ENCODE peak calls at places on chromosomes 6 and 20, in five cellular contexts. J, M, Y, W and Q are unnamed samples.

GRCh38 chr6:149961728-149962425 is 1.9 kb upstream of the ULBP1 start:
- DNase-seq in J (peak), M (peak), Y (peak), W (no peak), Q (no peak)

GRCh38 chr6:254011-254410 is 38.3 kb upstream of the DUSP22 start:
- DNase-seq in J (no peak), M (no peak), Y (no peak), W (no peak), Q (no peak)

GRCh38 chr20:50682065-50682464 is 9.3 kb downstream of the RIPOR3 start:
- DNase-seq in J (no peak), M (no peak), Y (no peak), W (no peak), Q (no peak)

GRCh38 chr6:148629197-148629909 is 117.5 kb upstream of the UST start:
- DNase-seq in J (no peak), M (no peak), Y (no peak), W (no peak), Q (no peak)

GRCh38 chr6:79650943-79651342 is 19.8 kb downstream of the SH3BGRL2 start:
- DNase-seq in J (no peak), M (no peak), Y (no peak), W (no peak), Q (no peak)

GRCh38 chr6:165060636-165061190 is 248.7 kb downstream of the C6orf118 start:
- DNase-seq in J (no peak), M (no peak), Y (no peak), W (no peak), Q (no peak)

GRCh38 chr6:159979136-159979874 is 10.4 kb downstream of the IGF2R start:
- DNase-seq in J (no peak), M (peak), Y (no peak), W (peak), Q (peak)

GRCh38 chr6:132354517-132355167 is 46.6 kb downstream of the MOXD1 start:
- DNase-seq in J (no peak), M (no peak), Y (no peak), W (peak), Q (no peak)

GRCh38 chr6:111503660-111504059 is 20.6 kb upstream of the REV3L start:
- DNase-seq in J (no peak), M (no peak), Y (no peak), W (no peak), Q (peak)

GRCh38 chr20:24782801-24783630 is 166.1 kb upstream of the CST7 start:
- DNase-seq in J (no peak), M (peak), Y (no peak), W (no peak), Q (peak)

GRCh38 chr6:112877134-112878100 is 530.3 kb downstream of the RFPL4B start:
- DNase-seq in J (no peak), M (no peak), Y (no peak), W (no peak), Q (no peak)

GRCh38 chr6:75486850-75487568 is 6.6 kb downstream of the FILIP1 start:
- DNase-seq in J (no peak), M (no peak), Y (no peak), W (no peak), Q (no peak)

GRCh38 chr6:152462716-152463115 is 174.4 kb downstream of the SYNE1 start:
- DNase-seq in J (no peak), M (no peak), Y (no peak), W (no peak), Q (no peak)

GRCh38 chr6:140879861-140880260 is 1252.9 kb upstream of the GJE1 start:
- DNase-seq in J (no peak), M (no peak), Y (no peak), W (no peak), Q (no peak)

GRCh38 chr6:11430036-11430435 is 107.5 kb upstream of the TMEM170B start:
- DNase-seq in J (no peak), M (no peak), Y (no peak), W (no peak), Q (no peak)

DNA sequence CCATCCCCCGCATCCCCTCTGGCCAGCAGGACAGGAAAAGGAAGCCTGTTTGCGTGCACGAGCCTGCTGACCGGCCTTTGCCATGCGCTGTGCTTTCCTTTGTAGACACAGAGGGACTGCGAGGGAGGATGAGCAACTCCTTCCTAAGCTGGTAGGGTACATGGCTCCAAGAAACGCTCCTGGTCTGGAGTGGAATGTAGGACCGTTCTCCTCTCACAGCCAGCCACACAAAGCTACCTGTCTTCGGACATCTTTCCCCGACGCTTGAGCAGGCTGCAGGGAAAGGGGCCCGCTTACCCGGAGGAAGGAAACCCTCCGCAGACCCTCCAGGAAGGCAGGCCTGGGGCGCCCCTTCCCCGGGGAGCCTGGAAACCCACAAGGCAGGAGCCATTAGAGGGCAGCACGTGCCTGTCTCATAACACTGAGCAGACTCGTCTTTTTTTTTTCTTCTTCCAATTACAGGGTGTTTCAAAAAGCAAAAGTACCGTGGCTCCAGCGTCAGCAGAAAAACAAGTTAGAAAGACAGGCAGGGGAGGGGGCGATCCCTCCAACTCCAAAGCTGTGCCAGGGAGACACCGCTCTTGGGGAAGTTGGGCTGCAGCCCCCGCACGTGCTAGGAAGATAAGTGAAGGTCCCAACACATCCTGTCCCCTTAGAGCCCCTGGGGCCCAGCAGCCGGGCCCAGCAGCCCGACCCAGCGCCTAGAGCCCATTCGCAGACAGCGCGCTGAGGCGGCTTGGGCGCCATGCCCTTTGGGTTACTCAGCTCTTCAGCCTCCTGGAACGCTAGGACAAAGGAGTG is 136.0 kb downstream of the LY86 start:
- DNase-seq in J (peak), M (peak), Y (peak), W (no peak), Q (peak)
- TF ChIP-seq CHD2 in J (peak), M (no peak), Y (no peak), W (peak), Q (no peak)

GRCh38 chr6:84166395-84166794 is 61.0 kb downstream of the CEP162 start:
- DNase-seq in J (no peak), M (no peak), Y (no peak), W (no peak), Q (no peak)
- TF ChIP-seq KDM1A in J (no peak), M (no peak), Y (no peak), W (no peak), Q (no peak)

GRCh38 chr6:43951063-43951755 is 176.0 kb downstream of the MRPL14 start:
- DNase-seq in J (peak), M (peak), Y (no peak), W (no peak), Q (peak)
- TF ChIP-seq CHD2 in J (no peak), M (no peak), Y (no peak), W (no peak), Q (no peak)

DNA sequence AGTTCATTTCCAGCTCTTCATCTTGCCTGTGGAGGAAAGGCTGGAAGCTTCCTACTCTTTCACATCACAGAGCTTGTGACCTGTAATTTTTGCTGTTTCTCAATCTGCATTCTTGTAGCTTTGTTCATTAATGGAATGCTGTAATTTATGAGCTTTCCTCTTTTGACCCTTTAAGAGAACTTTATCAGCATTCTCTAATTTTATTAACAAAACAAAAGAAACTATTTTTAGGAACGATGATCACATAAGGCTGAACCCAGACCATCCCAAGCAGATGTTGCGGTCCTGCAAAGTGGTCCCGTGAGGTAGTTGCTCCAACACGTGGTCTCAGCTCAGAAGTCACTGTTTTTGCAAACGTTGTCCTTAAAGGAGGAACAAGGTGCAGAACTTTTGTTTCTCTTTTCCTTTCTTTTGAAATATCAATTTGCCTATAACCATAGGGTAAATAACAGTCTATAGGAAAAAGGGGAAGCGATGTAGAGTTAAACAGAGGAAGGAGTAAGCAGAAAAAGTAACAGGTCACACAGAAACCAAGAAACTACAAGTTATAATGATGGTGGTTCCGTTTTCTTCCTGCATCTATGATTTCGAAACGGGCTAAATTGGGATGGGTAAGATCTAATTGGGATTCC is 121.3 kb upstream of the PHACTR1 start:
- DNase-seq in J (no peak), M (no peak), Y (no peak), W (no peak), Q (no peak)
- TF ChIP-seq KDM1A in J (no peak), M (no peak), Y (no peak), W (no peak), Q (no peak)

GRCh38 chr6:26300828-26301227 is 64.2 kb upstream of the BTN3A2 start:
- DNase-seq in J (no peak), M (no peak), Y (no peak), W (no peak), Q (no peak)

GRCh38 chr6:26301638-26302037 is 63.4 kb upstream of the BTN3A2 start:
- DNase-seq in J (no peak), M (no peak), Y (no peak), W (no peak), Q (no peak)

GRCh38 chr6:26300043-26300331 is 65.0 kb upstream of the BTN3A2 start:
- DNase-seq in J (no peak), M (no peak), Y (no peak), W (no peak), Q (no peak)

GRCh38 chr6:26299286-26300042 is 65.5 kb upstream of the BTN3A2 start:
- DNase-seq in J (peak), M (peak), Y (no peak), W (no peak), Q (no peak)

DNA sequence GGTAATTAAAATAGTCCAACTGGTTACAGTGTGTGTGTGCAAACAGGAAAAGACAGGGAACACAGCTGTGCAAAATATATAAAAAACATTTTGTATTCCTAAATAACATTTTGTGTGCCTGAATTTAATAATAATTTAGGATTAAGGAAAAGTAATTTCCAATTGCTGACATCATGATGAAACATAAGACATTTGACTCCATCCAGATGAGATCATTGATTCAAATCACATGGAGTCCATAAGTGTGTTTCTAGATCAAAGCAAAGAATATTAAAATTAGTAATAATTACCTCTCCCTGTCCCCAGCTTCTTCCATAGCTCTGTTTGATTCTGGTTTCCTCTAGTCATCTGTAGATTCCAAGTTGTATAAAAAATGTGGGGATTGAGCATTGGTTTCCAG is 64.6 kb upstream of the BTN3A2 start:
- DNase-seq in J (no peak), M (no peak), Y (no peak), W (no peak), Q (no peak)
- TF ChIP-seq CHD2 in J (no peak), M (no peak), Y (no peak), W (no peak), Q (no peak)

GRCh38 chr20:11281768-11282167 is 608.0 kb upstream of the JAG1 start:
- DNase-seq in J (no peak), M (no peak), Y (no peak), W (no peak), Q (no peak)

GRCh38 chr20:11275740-11276139 is 601.9 kb upstream of the JAG1 start:
- DNase-seq in J (no peak), M (no peak), Y (no peak), W (no peak), Q (no peak)

GRCh38 chr20:11281240-11281639 is 607.4 kb upstream of the JAG1 start:
- DNase-seq in J (no peak), M (no peak), Y (no peak), W (no peak), Q (no peak)

GRCh38 chr20:11277170-11277569 is 603.4 kb upstream of the JAG1 start:
- DNase-seq in J (no peak), M (no peak), Y (no peak), W (no peak), Q (no peak)

GRCh38 chr20:11278461-11278860 is 604.7 kb upstream of the JAG1 start:
- DNase-seq in J (no peak), M (no peak), Y (no peak), W (no peak), Q (no peak)
- TF ChIP-seq KDM1A in J (no peak), M (no peak), Y (no peak), W (no peak), Q (no peak)

GRCh38 chr6:3237761-3238662 is 10.6 kb upstream of the TUBB2B start:
- DNase-seq in J (no peak), M (peak), Y (no peak), W (no peak), Q (no peak)

GRCh38 chr6:3235969-3236368 is 8.5 kb upstream of the TUBB2B start:
- DNase-seq in J (no peak), M (no peak), Y (no peak), W (no peak), Q (no peak)

GRCh38 chr6:3232017-3232838 is 4.8 kb upstream of the TUBB2B start:
- DNase-seq in J (peak), M (no peak), Y (no peak), W (no peak), Q (no peak)

GRCh38 chr6:3233321-3233720 is 5.9 kb upstream of the TUBB2B start:
- DNase-seq in J (no peak), M (no peak), Y (no peak), W (no peak), Q (no peak)

DNA sequence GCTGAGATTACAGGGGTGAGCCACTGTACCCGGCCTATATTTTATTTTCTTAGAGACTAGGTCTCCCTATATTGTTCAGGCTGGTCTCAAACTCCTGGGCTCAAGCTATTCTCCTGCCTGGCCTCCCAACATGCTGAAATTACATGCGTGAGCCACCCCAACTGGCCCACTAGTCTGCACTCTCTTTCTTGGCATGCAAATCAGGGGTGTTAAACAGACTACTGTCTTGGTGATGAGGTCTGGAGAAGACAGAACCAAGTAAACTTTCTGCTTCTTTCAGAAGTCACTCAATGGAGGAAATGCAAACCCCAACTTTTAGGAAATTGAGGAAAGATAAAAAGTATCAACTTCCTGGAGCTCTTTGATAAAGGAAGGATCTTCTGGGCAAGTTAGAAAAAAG is 8.0 kb upstream of the TUBB2B start:
- DNase-seq in J (no peak), M (no peak), Y (no peak), W (no peak), Q (no peak)
- TF ChIP-seq CHD2 in J (no peak), M (no peak), Y (no peak), W (no peak), Q (no peak)

GRCh38 chr6:139236105-139236504 is 55.7 kb downstream of the TXLNB start:
- DNase-seq in J (no peak), M (no peak), Y (no peak), W (no peak), Q (no peak)

GRCh38 chr6:139231206-139231605 is 60.6 kb downstream of the TXLNB start:
- DNase-seq in J (no peak), M (no peak), Y (no peak), W (no peak), Q (no peak)

GRCh38 chr6:139235666-139236065 is 56.1 kb downstream of the TXLNB start:
- DNase-seq in J (no peak), M (no peak), Y (no peak), W (no peak), Q (no peak)

GRCh38 chr6:139230421-139230840 is 61.4 kb downstream of the TXLNB start:
- DNase-seq in J (no peak), M (no peak), Y (no peak), W (no peak), Q (no peak)
- TF ChIP-seq KDM1A in J (no peak), M (no peak), Y (no peak), W (no peak), Q (no peak)